ENCODE peak calls at places on chromosomes 7 and 10, in five cellular contexts. C, V, M, Z and N are unnamed samples.

GRCh38 chr7:25517906-25518305 is 289.6 kb upstream of the NPVF start:
- DNase-seq in Z (no peak), V (no peak), C (no peak), M (no peak), N (no peak)

GRCh38 chr10:101438881-101439391 is 85.0 kb downstream of the BTRC start:
- DNase-seq in Z (no peak), M (no peak), V (no peak), C (no peak), N (no peak)

GRCh38 chr10:110859947-110860376 is 11.8 kb upstream of the PDCD4 start:
- DNase-seq in V (peak; percentile 49), M (no peak), Z (no peak), C (no peak), N (no peak)

GRCh38 chr10:51510231-51510630 is 189.2 kb downstream of the CSTF2T start:
- DNase-seq in C (no peak), M (no peak), Z (no peak), V (no peak), N (no peak)

GRCh38 chr7:108598858-108599257 is 29.2 kb downstream of the DNAJB9 start:
- DNase-seq in M (no peak), V (no peak), C (no peak), Z (no peak), N (no peak)

GRCh38 chr7:74429153-74429747 is 24.5 kb upstream of the GTF2IRD1 start:
- DNase-seq in C (no peak), V (no peak), M (no peak), Z (no peak), N (no peak)

GRCh38 chr10:68105820-68106219 is 3.5 kb upstream of the MYPN start:
- DNase-seq in V (no peak), C (no peak), Z (no peak), M (no peak), N (no peak)

GRCh38 chr10:1184541-1185415 is 128.6 kb downstream of the WDR37 start:
- DNase-seq in C (no peak), Z (no peak), V (no peak), M (no peak), N (no peak)

GRCh38 chr7:66250711-66251110 is 45.6 kb downstream of the TPST1 start:
- DNase-seq in Z (peak; percentile 69), M (no peak), V (no peak), C (no peak), N (no peak)

GRCh38 chr7:108146070-108146842 is 16.1 kb upstream of the LAMB4 start:
- DNase-seq in M (peak; percentile 61), Z (peak; percentile 72), V (peak; percentile 40), C (peak; percentile 19), N (no peak)

GRCh38 chr10:113216068-113216467 is 266.0 kb downstream of the TCF7L2 start:
- DNase-seq in M (no peak), V (no peak), Z (no peak), C (no peak), N (no peak)

GRCh38 chr10:70905071-70906021 is 17.0 kb upstream of the PCBD1 start:
- DNase-seq in V (peak; percentile 12), M (no peak), C (no peak), Z (no peak), N (no peak)

GRCh38 chr7:91836065-91836368 is 44.5 kb downstream of the MTERF1 start:
- DNase-seq in Z (no peak), C (no peak), M (no peak), V (no peak), N (no peak)

GRCh38 chr10:45160266-45160665 is 155.1 kb downstream of the OR13A1 start:
- DNase-seq in Z (no peak), V (no peak), M (no peak), C (no peak), N (no peak)

GRCh38 chr7:2530076-2530967 is 10.7 kb downstream of the LFNG start:
- DNase-seq in M (peak; percentile 78), C (no peak), V (peak; percentile 73), Z (no peak), N (no peak)

GRCh38 chr7:1086588-1087461 is 1.1 kb upstream of the GPER1 start:
- DNase-seq in Z (peak; percentile 68), V (peak; percentile 74), M (peak; percentile 88), C (peak; percentile 52), N (no peak)

GRCh38 chr7:66626236-66626957 is 2.3 kb upstream of the KCTD7 start:
- DNase-seq in V (no peak), Z (peak; percentile 55), C (no peak), M (no peak), N (no peak)

GRCh38 chr7:68238204-68238805 is 1241.7 kb downstream of the TYW1 start:
- DNase-seq in Z (no peak), V (no peak), C (no peak), M (no peak), N (no peak)

GRCh38 chr10:89269822-89270483 is 18.4 kb upstream of the LIPA start:
- DNase-seq in C (no peak), M (no peak), Z (peak; percentile 59), V (no peak), N (no peak)

GRCh38 chr10:45418859-45419672 is 45.0 kb downstream of the ALOX5 start:
- DNase-seq in C (no peak), M (no peak), Z (peak; percentile 16), V (peak; percentile 68), N (no peak)

GRCh38 chr10:71292624-71293445 is 26.2 kb upstream of the SLC29A3 start:
- DNase-seq in V (no peak), Z (no peak), M (no peak), C (no peak), N (no peak)

GRCh38 chr7:36154255-36155212 is 1.5 kb downstream of the EEPD1 start:
- DNase-seq in V (no peak), Z (no peak), C (no peak), M (no peak), N (no peak)

GRCh38 chr7:4828720-4829383 is 33.0 kb downstream of the PAPOLB start:
- DNase-seq in M (no peak), V (no peak), Z (no peak), C (no peak), N (no peak)

GRCh38 chr10:43214071-43214955 is 52.6 kb downstream of the RASGEF1A start:
- DNase-seq in M (no peak), Z (no peak), V (no peak), C (no peak), N (no peak)

GRCh38 chr10:103333934-103334520 is 16.9 kb downstream of the PCGF6 start:
- DNase-seq in M (no peak), C (no peak), V (no peak), Z (peak; percentile 10), N (no peak)

GRCh38 chr7:27141138-27141537 is 2.3 kb downstream of the HOXA5 start:
- DNase-seq in M (no peak), C (no peak), Z (no peak), V (no peak), N (no peak)

GRCh38 chr7:27140108-27140842 is 3.2 kb downstream of the HOXA5 start:
- DNase-seq in V (no peak), M (no peak), Z (no peak), C (no peak), N (no peak)

GRCh38 chr7:27138987-27139334 is 4.5 kb downstream of the HOXA5 start:
- DNase-seq in V (no peak), Z (no peak), C (no peak), M (no peak), N (no peak)

GRCh38 chr7:27137603-27138410 is 5.7 kb downstream of the HOXA5 start:
- DNase-seq in C (no peak), V (no peak), Z (no peak), M (no peak), N (no peak)

DNA sequence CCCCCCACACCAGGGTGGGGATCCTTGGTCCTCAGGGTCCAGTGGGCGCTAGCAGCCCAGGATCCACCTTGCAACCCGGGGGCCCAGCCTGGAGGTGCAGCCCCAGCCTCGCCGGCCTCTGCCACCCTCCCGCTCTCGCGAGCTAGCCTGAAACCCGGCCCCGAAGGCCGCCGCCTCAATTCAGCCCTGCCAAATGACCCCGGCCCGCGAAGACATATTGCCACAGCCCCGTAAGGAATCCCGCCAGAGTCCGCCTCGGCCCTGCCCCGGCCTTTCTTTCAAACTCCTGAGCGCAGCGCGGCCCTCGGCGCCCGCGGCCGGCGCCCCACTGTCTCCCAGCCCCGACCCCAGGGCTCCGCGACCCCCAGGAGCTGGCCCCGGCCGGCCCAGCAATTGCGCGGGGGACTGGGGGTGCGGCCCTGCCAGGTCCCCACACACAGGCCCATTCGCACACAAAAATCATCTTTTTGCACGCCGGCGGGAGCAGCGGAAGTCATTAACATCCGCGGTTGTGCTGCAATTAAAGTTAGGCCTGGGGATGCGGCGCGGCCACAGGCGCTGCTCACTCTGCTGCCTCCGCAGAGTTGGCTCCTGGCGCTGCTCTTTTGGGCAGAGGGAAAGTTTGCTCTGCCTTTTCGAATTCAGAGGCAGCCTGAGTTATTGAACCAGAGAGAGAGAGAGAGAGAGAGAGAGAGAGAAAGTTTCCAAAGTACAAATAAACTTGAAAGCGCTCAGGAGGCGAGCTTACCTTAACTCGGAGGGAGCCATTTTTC is 4.0 kb downstream of the HOXA5 start:
- DNase-seq in V (no peak), Z (no peak), M (no peak), C (no peak), N (no peak)
- TF ChIP-seq EP300 in V (no peak), Z (no peak), M (no peak), C (no peak), N (no peak)

GRCh38 chr10:98684019-98684899 is 237.5 kb upstream of the HPS1 start:
- DNase-seq in C (no peak), Z (peak; percentile 22), V (no peak), M (no peak), N (no peak)
- TF ChIP-seq CTCF in C (no peak), Z (no peak), V (no peak), M (no peak), N (no peak)

DNA sequence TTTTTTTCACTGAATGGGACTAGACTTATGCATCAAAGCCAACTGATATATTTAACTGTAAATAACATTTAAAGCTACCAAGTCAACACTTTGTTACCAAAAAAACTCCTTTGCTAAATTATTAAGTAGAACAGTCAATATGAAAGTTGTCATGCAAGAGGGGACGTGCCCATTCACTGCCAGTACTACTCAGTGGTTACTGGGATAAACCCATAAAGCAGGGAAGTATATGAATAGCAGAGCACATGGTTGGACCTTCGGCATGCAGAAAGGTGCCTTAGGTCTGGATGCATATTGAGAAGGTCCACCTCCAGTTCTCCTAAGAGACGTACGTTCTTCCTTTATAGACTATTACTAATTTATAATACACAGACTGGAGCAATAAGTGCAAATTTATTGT is 120.1 kb downstream of the SVOPL start:
- DNase-seq in M (no peak), V (no peak), C (no peak), Z (no peak), N (no peak)
- TF ChIP-seq EP300 in M (no peak), V (no peak), C (no peak), Z (no peak), N (no peak)

GRCh38 chr7:17646181-17646956 is 293.9 kb downstream of the SNX13 start:
- DNase-seq in V (no peak), M (no peak), Z (no peak), C (no peak), N (no peak)
- TF ChIP-seq CTCF in V (no peak), M (no peak), Z (peak; percentile 44), C (peak; percentile 29), N (peak; percentile 29)